ENCODE peak calls at places on chromosomes 11 and 22, in ten cellular contexts. One of them, this sample, is unnamed.

GRCh38 chr22:32590556-32590955 is 115.9 kb downstream of the FBXO7 start:
- DNase-seq in activated CD4-positive, alpha-beta T cell treated with anti-CD3 and anti-CD28 coated beads, Interleukin-2, amount 50 U/mL, for 48 hours: no peak
- DNase-seq in stomach: no peak
- DNase-seq in stimulated activated CD8-positive, alpha-beta memory T cell treated with anti-CD3 and anti-CD28 coated beads, Interleukin-2, amount 100 ng/mL, for 48 hours: no peak
- DNase-seq in stimulated activated CD4-positive, alpha-beta T cell treated with anti-CD3 and anti-CD28 coated beads, Interleukin-2, amount 100 ng/mL, for 48 hours: no peak
- DNase-seq in glutamatergic neuron: no peak
- DNase-seq in transverse colon: no peak
- DNase-seq in EH: peak
- DNase-seq in BJ: no peak
- DNase-seq in progenitor cell of endocrine pancreas: no peak
- DNase-seq in this sample: no peak

GRCh38 chr22:38248280-38248679 is 24.5 kb downstream of the TMEM184B start:
- DNase-seq in activated CD4-positive, alpha-beta T cell treated with anti-CD3 and anti-CD28 coated beads, Interleukin-2, amount 50 U/mL, for 48 hours: no peak
- DNase-seq in stomach: no peak
- DNase-seq in stimulated activated CD8-positive, alpha-beta memory T cell treated with anti-CD3 and anti-CD28 coated beads, Interleukin-2, amount 100 ng/mL, for 48 hours: no peak
- DNase-seq in stimulated activated CD4-positive, alpha-beta T cell treated with anti-CD3 and anti-CD28 coated beads, Interleukin-2, amount 100 ng/mL, for 48 hours: no peak
- DNase-seq in glutamatergic neuron: no peak
- DNase-seq in transverse colon: no peak
- DNase-seq in EH: no peak
- DNase-seq in BJ: no peak
- DNase-seq in progenitor cell of endocrine pancreas: no peak
- DNase-seq in this sample: no peak

GRCh38 chr11:118625976-118626375 is 18.6 kb downstream of the PHLDB1 start:
- DNase-seq in activated CD4-positive, alpha-beta T cell treated with anti-CD3 and anti-CD28 coated beads, Interleukin-2, amount 50 U/mL, for 48 hours: no peak
- DNase-seq in stomach: no peak
- DNase-seq in stimulated activated CD8-positive, alpha-beta memory T cell treated with anti-CD3 and anti-CD28 coated beads, Interleukin-2, amount 100 ng/mL, for 48 hours: no peak
- DNase-seq in stimulated activated CD4-positive, alpha-beta T cell treated with anti-CD3 and anti-CD28 coated beads, Interleukin-2, amount 100 ng/mL, for 48 hours: no peak
- DNase-seq in glutamatergic neuron: no peak
- DNase-seq in transverse colon: no peak
- DNase-seq in EH: no peak
- DNase-seq in BJ: no peak
- DNase-seq in progenitor cell of endocrine pancreas: no peak
- DNase-seq in this sample: no peak

GRCh38 chr11:128026596-128026995 is 560.8 kb downstream of the ETS1 start:
- DNase-seq in activated CD4-positive, alpha-beta T cell treated with anti-CD3 and anti-CD28 coated beads, Interleukin-2, amount 50 U/mL, for 48 hours: no peak
- DNase-seq in stomach: no peak
- DNase-seq in stimulated activated CD8-positive, alpha-beta memory T cell treated with anti-CD3 and anti-CD28 coated beads, Interleukin-2, amount 100 ng/mL, for 48 hours: no peak
- DNase-seq in stimulated activated CD4-positive, alpha-beta T cell treated with anti-CD3 and anti-CD28 coated beads, Interleukin-2, amount 100 ng/mL, for 48 hours: no peak
- DNase-seq in glutamatergic neuron: no peak
- DNase-seq in transverse colon: no peak
- DNase-seq in EH: peak
- DNase-seq in BJ: peak
- DNase-seq in progenitor cell of endocrine pancreas: no peak
- DNase-seq in this sample: no peak

GRCh38 chr11:353315-353857 is 15.9 kb upstream of the B4GALNT4 start:
- DNase-seq in activated CD4-positive, alpha-beta T cell treated with anti-CD3 and anti-CD28 coated beads, Interleukin-2, amount 50 U/mL, for 48 hours: no peak
- DNase-seq in stomach: peak
- DNase-seq in stimulated activated CD8-positive, alpha-beta memory T cell treated with anti-CD3 and anti-CD28 coated beads, Interleukin-2, amount 100 ng/mL, for 48 hours: no peak
- DNase-seq in stimulated activated CD4-positive, alpha-beta T cell treated with anti-CD3 and anti-CD28 coated beads, Interleukin-2, amount 100 ng/mL, for 48 hours: no peak
- DNase-seq in glutamatergic neuron: no peak
- DNase-seq in transverse colon: peak
- DNase-seq in EH: peak
- DNase-seq in BJ: peak
- DNase-seq in progenitor cell of endocrine pancreas: no peak
- DNase-seq in this sample: no peak

GRCh38 chr22:39960791-39961746 is 872 bp downstream of the TMA7B start:
- DNase-seq in activated CD4-positive, alpha-beta T cell treated with anti-CD3 and anti-CD28 coated beads, Interleukin-2, amount 50 U/mL, for 48 hours: peak
- DNase-seq in stomach: peak
- DNase-seq in stimulated activated CD8-positive, alpha-beta memory T cell treated with anti-CD3 and anti-CD28 coated beads, Interleukin-2, amount 100 ng/mL, for 48 hours: peak
- DNase-seq in stimulated activated CD4-positive, alpha-beta T cell treated with anti-CD3 and anti-CD28 coated beads, Interleukin-2, amount 100 ng/mL, for 48 hours: peak
- DNase-seq in glutamatergic neuron: no peak
- DNase-seq in transverse colon: peak
- DNase-seq in EH: peak
- DNase-seq in BJ: peak
- DNase-seq in progenitor cell of endocrine pancreas: no peak
- DNase-seq in this sample: peak

GRCh38 chr11:128213461-128213860 is 373.9 kb downstream of the ETS1 start:
- DNase-seq in activated CD4-positive, alpha-beta T cell treated with anti-CD3 and anti-CD28 coated beads, Interleukin-2, amount 50 U/mL, for 48 hours: no peak
- DNase-seq in stomach: no peak
- DNase-seq in stimulated activated CD8-positive, alpha-beta memory T cell treated with anti-CD3 and anti-CD28 coated beads, Interleukin-2, amount 100 ng/mL, for 48 hours: no peak
- DNase-seq in stimulated activated CD4-positive, alpha-beta T cell treated with anti-CD3 and anti-CD28 coated beads, Interleukin-2, amount 100 ng/mL, for 48 hours: no peak
- DNase-seq in glutamatergic neuron: no peak
- DNase-seq in transverse colon: no peak
- DNase-seq in EH: no peak
- DNase-seq in BJ: no peak
- DNase-seq in progenitor cell of endocrine pancreas: no peak
- DNase-seq in this sample: no peak

GRCh38 chr11:3916962-3917361 is 61.5 kb downstream of the STIM1 start:
- DNase-seq in activated CD4-positive, alpha-beta T cell treated with anti-CD3 and anti-CD28 coated beads, Interleukin-2, amount 50 U/mL, for 48 hours: peak
- DNase-seq in stomach: no peak
- DNase-seq in stimulated activated CD8-positive, alpha-beta memory T cell treated with anti-CD3 and anti-CD28 coated beads, Interleukin-2, amount 100 ng/mL, for 48 hours: no peak
- DNase-seq in stimulated activated CD4-positive, alpha-beta T cell treated with anti-CD3 and anti-CD28 coated beads, Interleukin-2, amount 100 ng/mL, for 48 hours: no peak
- DNase-seq in glutamatergic neuron: no peak
- DNase-seq in transverse colon: peak
- DNase-seq in EH: no peak
- DNase-seq in BJ: no peak
- DNase-seq in progenitor cell of endocrine pancreas: no peak
- DNase-seq in this sample: no peak

GRCh38 chr22:41512421-41513194 is 31.7 kb downstream of the POLR3H start:
- DNase-seq in activated CD4-positive, alpha-beta T cell treated with anti-CD3 and anti-CD28 coated beads, Interleukin-2, amount 50 U/mL, for 48 hours: no peak
- DNase-seq in stomach: no peak
- DNase-seq in stimulated activated CD8-positive, alpha-beta memory T cell treated with anti-CD3 and anti-CD28 coated beads, Interleukin-2, amount 100 ng/mL, for 48 hours: no peak
- DNase-seq in stimulated activated CD4-positive, alpha-beta T cell treated with anti-CD3 and anti-CD28 coated beads, Interleukin-2, amount 100 ng/mL, for 48 hours: no peak
- DNase-seq in glutamatergic neuron: peak
- DNase-seq in transverse colon: no peak
- DNase-seq in EH: peak
- DNase-seq in BJ: no peak
- DNase-seq in progenitor cell of endocrine pancreas: no peak
- DNase-seq in this sample: no peak

GRCh38 chr11:106381895-106382294 is 304.4 kb downstream of the AASDHPPT start:
- DNase-seq in activated CD4-positive, alpha-beta T cell treated with anti-CD3 and anti-CD28 coated beads, Interleukin-2, amount 50 U/mL, for 48 hours: no peak
- DNase-seq in stomach: no peak
- DNase-seq in stimulated activated CD8-positive, alpha-beta memory T cell treated with anti-CD3 and anti-CD28 coated beads, Interleukin-2, amount 100 ng/mL, for 48 hours: no peak
- DNase-seq in stimulated activated CD4-positive, alpha-beta T cell treated with anti-CD3 and anti-CD28 coated beads, Interleukin-2, amount 100 ng/mL, for 48 hours: no peak
- DNase-seq in glutamatergic neuron: no peak
- DNase-seq in transverse colon: no peak
- DNase-seq in EH: no peak
- DNase-seq in BJ: no peak
- DNase-seq in progenitor cell of endocrine pancreas: no peak
- DNase-seq in this sample: no peak

GRCh38 chr22:47189056-47189916 is 426.8 kb downstream of the TBC1D22A start:
- DNase-seq in activated CD4-positive, alpha-beta T cell treated with anti-CD3 and anti-CD28 coated beads, Interleukin-2, amount 50 U/mL, for 48 hours: no peak
- DNase-seq in stomach: no peak
- DNase-seq in stimulated activated CD8-positive, alpha-beta memory T cell treated with anti-CD3 and anti-CD28 coated beads, Interleukin-2, amount 100 ng/mL, for 48 hours: no peak
- DNase-seq in stimulated activated CD4-positive, alpha-beta T cell treated with anti-CD3 and anti-CD28 coated beads, Interleukin-2, amount 100 ng/mL, for 48 hours: no peak
- DNase-seq in glutamatergic neuron: no peak
- DNase-seq in transverse colon: peak
- DNase-seq in EH: no peak
- DNase-seq in BJ: no peak
- DNase-seq in progenitor cell of endocrine pancreas: no peak
- DNase-seq in this sample: no peak

GRCh38 chr11:11963842-11964773 is 44.3 kb downstream of the DKK3 start:
- DNase-seq in activated CD4-positive, alpha-beta T cell treated with anti-CD3 and anti-CD28 coated beads, Interleukin-2, amount 50 U/mL, for 48 hours: no peak
- DNase-seq in stomach: peak
- DNase-seq in stimulated activated CD8-positive, alpha-beta memory T cell treated with anti-CD3 and anti-CD28 coated beads, Interleukin-2, amount 100 ng/mL, for 48 hours: no peak
- DNase-seq in stimulated activated CD4-positive, alpha-beta T cell treated with anti-CD3 and anti-CD28 coated beads, Interleukin-2, amount 100 ng/mL, for 48 hours: no peak
- DNase-seq in glutamatergic neuron: no peak
- DNase-seq in transverse colon: no peak
- DNase-seq in EH: no peak
- DNase-seq in BJ: no peak
- DNase-seq in progenitor cell of endocrine pancreas: no peak
- DNase-seq in this sample: no peak

GRCh38 chr11:130524132-130524790 is 75.8 kb downstream of the ADAMTS15 start:
- DNase-seq in activated CD4-positive, alpha-beta T cell treated with anti-CD3 and anti-CD28 coated beads, Interleukin-2, amount 50 U/mL, for 48 hours: no peak
- DNase-seq in stomach: no peak
- DNase-seq in stimulated activated CD8-positive, alpha-beta memory T cell treated with anti-CD3 and anti-CD28 coated beads, Interleukin-2, amount 100 ng/mL, for 48 hours: no peak
- DNase-seq in stimulated activated CD4-positive, alpha-beta T cell treated with anti-CD3 and anti-CD28 coated beads, Interleukin-2, amount 100 ng/mL, for 48 hours: no peak
- DNase-seq in glutamatergic neuron: no peak
- DNase-seq in transverse colon: no peak
- DNase-seq in EH: no peak
- DNase-seq in BJ: no peak
- DNase-seq in progenitor cell of endocrine pancreas: no peak
- DNase-seq in this sample: no peak

GRCh38 chr11:2901196-2901796 is 15.7 kb upstream of the CDKN1C start:
- DNase-seq in activated CD4-positive, alpha-beta T cell treated with anti-CD3 and anti-CD28 coated beads, Interleukin-2, amount 50 U/mL, for 48 hours: no peak
- DNase-seq in stomach: no peak
- DNase-seq in stimulated activated CD8-positive, alpha-beta memory T cell treated with anti-CD3 and anti-CD28 coated beads, Interleukin-2, amount 100 ng/mL, for 48 hours: no peak
- DNase-seq in stimulated activated CD4-positive, alpha-beta T cell treated with anti-CD3 and anti-CD28 coated beads, Interleukin-2, amount 100 ng/mL, for 48 hours: no peak
- DNase-seq in glutamatergic neuron: no peak
- DNase-seq in transverse colon: no peak
- DNase-seq in EH: no peak
- DNase-seq in BJ: no peak
- DNase-seq in progenitor cell of endocrine pancreas: no peak
- DNase-seq in this sample: no peak

GRCh38 chr11:102318469-102318868 is 1.2 kb downstream of the BIRC3 start:
- DNase-seq in activated CD4-positive, alpha-beta T cell treated with anti-CD3 and anti-CD28 coated beads, Interleukin-2, amount 50 U/mL, for 48 hours: peak
- DNase-seq in stomach: peak
- DNase-seq in stimulated activated CD8-positive, alpha-beta memory T cell treated with anti-CD3 and anti-CD28 coated beads, Interleukin-2, amount 100 ng/mL, for 48 hours: peak
- DNase-seq in stimulated activated CD4-positive, alpha-beta T cell treated with anti-CD3 and anti-CD28 coated beads, Interleukin-2, amount 100 ng/mL, for 48 hours: peak
- DNase-seq in glutamatergic neuron: no peak
- DNase-seq in transverse colon: peak
- DNase-seq in EH: peak
- DNase-seq in BJ: no peak
- DNase-seq in progenitor cell of endocrine pancreas: no peak
- DNase-seq in this sample: peak

This sample was measured in activated gamma-delta T cell treated with anti-CD3 and anti-CD28 coated beads, Interleukin-2, amount 50 U/mL, for 16 hours.